ENCODE peak calls at places on chromosomes 16 and 17, in five cellular contexts. One of them, this sample, is unnamed.

GRCh38 chr17:49836111-49837030 is 11.5 kb downstream of the TAC4 start:
- DNase-seq in KG1: no peak
- DNase-seq in EH: peak; percentile 78
- DNase-seq in stimulated activated CD4-positive, alpha-beta T cell treated with anti-CD3 and anti-CD28 coated beads, Interleukin-15, amount 100 ng/mL, for 1 hour: no peak
- DNase-seq in A549: peak; percentile 68
- DNase-seq in this sample: no peak

GRCh38 chr17:80594666-80595269 is 50.1 kb downstream of the RPTOR start:
- DNase-seq in KG1: no peak
- DNase-seq in EH: no peak
- DNase-seq in stimulated activated CD4-positive, alpha-beta T cell treated with anti-CD3 and anti-CD28 coated beads, Interleukin-15, amount 100 ng/mL, for 1 hour: no peak
- DNase-seq in A549: no peak
- DNase-seq in this sample: no peak

GRCh38 chr16:970766-971581 is at the start of gene LMF1:
- DNase-seq in KG1: peak; percentile 57
- DNase-seq in EH: peak; percentile 91
- DNase-seq in stimulated activated CD4-positive, alpha-beta T cell treated with anti-CD3 and anti-CD28 coated beads, Interleukin-15, amount 100 ng/mL, for 1 hour: peak; percentile 99
- DNase-seq in A549: peak; percentile 91
- DNase-seq in this sample: peak; percentile 99

GRCh38 chr16:30922420-30922959 is 882 bp upstream of the FBXL19 start:
- DNase-seq in KG1: peak; percentile 98
- DNase-seq in EH: peak; percentile 100
- DNase-seq in stimulated activated CD4-positive, alpha-beta T cell treated with anti-CD3 and anti-CD28 coated beads, Interleukin-15, amount 100 ng/mL, for 1 hour: peak; percentile 99
- DNase-seq in A549: peak; percentile 100
- DNase-seq in this sample: peak; percentile 99

GRCh38 chr17:62995377-62995885 is 29.4 kb downstream of the TANC2 start:
- DNase-seq in KG1: peak; percentile 45
- DNase-seq in EH: peak; percentile 52
- DNase-seq in stimulated activated CD4-positive, alpha-beta T cell treated with anti-CD3 and anti-CD28 coated beads, Interleukin-15, amount 100 ng/mL, for 1 hour: no peak
- DNase-seq in A549: peak; percentile 58
- DNase-seq in this sample: peak; percentile 29

GRCh38 chr16:80852261-80852872 is 48.0 kb upstream of the CDYL2 start:
- DNase-seq in KG1: no peak
- DNase-seq in EH: peak; percentile 33
- DNase-seq in stimulated activated CD4-positive, alpha-beta T cell treated with anti-CD3 and anti-CD28 coated beads, Interleukin-15, amount 100 ng/mL, for 1 hour: no peak
- DNase-seq in A549: peak; percentile 46
- DNase-seq in this sample: peak; percentile 48

GRCh38 chr17:73647331-73647730 is 3.1 kb upstream of the SDK2 start:
- DNase-seq in KG1: no peak
- DNase-seq in EH: no peak
- DNase-seq in stimulated activated CD4-positive, alpha-beta T cell treated with anti-CD3 and anti-CD28 coated beads, Interleukin-15, amount 100 ng/mL, for 1 hour: no peak
- DNase-seq in A549: no peak
- DNase-seq in this sample: no peak

GRCh38 chr16:59773330-59773729 is 1039.2 kb upstream of the GOT2 start:
- DNase-seq in KG1: no peak
- DNase-seq in EH: no peak
- DNase-seq in stimulated activated CD4-positive, alpha-beta T cell treated with anti-CD3 and anti-CD28 coated beads, Interleukin-15, amount 100 ng/mL, for 1 hour: no peak
- DNase-seq in A549: no peak
- DNase-seq in this sample: no peak

GRCh38 chr17:78739331-78739853 is 42.7 kb downstream of the CYTH1 start:
- DNase-seq in KG1: no peak
- DNase-seq in EH: no peak
- DNase-seq in stimulated activated CD4-positive, alpha-beta T cell treated with anti-CD3 and anti-CD28 coated beads, Interleukin-15, amount 100 ng/mL, for 1 hour: no peak
- DNase-seq in A549: no peak
- DNase-seq in this sample: no peak

GRCh38 chr17:81640011-81640410 is 3.0 kb downstream of the TSPAN10 start:
- DNase-seq in KG1: no peak
- DNase-seq in EH: no peak
- DNase-seq in stimulated activated CD4-positive, alpha-beta T cell treated with anti-CD3 and anti-CD28 coated beads, Interleukin-15, amount 100 ng/mL, for 1 hour: no peak
- DNase-seq in A549: no peak
- DNase-seq in this sample: no peak

GRCh38 chr17:51761105-51761504 is 397.4 kb downstream of the CA10 start:
- DNase-seq in KG1: no peak
- DNase-seq in EH: no peak
- DNase-seq in stimulated activated CD4-positive, alpha-beta T cell treated with anti-CD3 and anti-CD28 coated beads, Interleukin-15, amount 100 ng/mL, for 1 hour: no peak
- DNase-seq in A549: no peak
- DNase-seq in this sample: no peak

GRCh38 chr16:7055443-7055842 is 277.2 kb upstream of the RBFOX1 start:
- DNase-seq in KG1: no peak
- DNase-seq in EH: no peak
- DNase-seq in stimulated activated CD4-positive, alpha-beta T cell treated with anti-CD3 and anti-CD28 coated beads, Interleukin-15, amount 100 ng/mL, for 1 hour: no peak
- DNase-seq in A549: peak; percentile 9
- DNase-seq in this sample: no peak

GRCh38 chr17:6573982-6574688 is 17.8 kb upstream of the PITPNM3 start:
- DNase-seq in KG1: no peak
- DNase-seq in EH: no peak
- DNase-seq in stimulated activated CD4-positive, alpha-beta T cell treated with anti-CD3 and anti-CD28 coated beads, Interleukin-15, amount 100 ng/mL, for 1 hour: no peak
- DNase-seq in A549: no peak
- DNase-seq in this sample: no peak

GRCh38 chr17:15513058-15513858 is 45.8 kb upstream of the CDRT4 start:
- DNase-seq in KG1: no peak
- DNase-seq in EH: peak; percentile 68
- DNase-seq in stimulated activated CD4-positive, alpha-beta T cell treated with anti-CD3 and anti-CD28 coated beads, Interleukin-15, amount 100 ng/mL, for 1 hour: no peak
- DNase-seq in A549: no peak
- DNase-seq in this sample: no peak

GRCh38 chr17:34997355-34997862 is 17.1 kb downstream of the LIG3 start:
- DNase-seq in KG1: no peak
- DNase-seq in EH: peak; percentile 80
- DNase-seq in stimulated activated CD4-positive, alpha-beta T cell treated with anti-CD3 and anti-CD28 coated beads, Interleukin-15, amount 100 ng/mL, for 1 hour: no peak
- DNase-seq in A549: no peak
- DNase-seq in this sample: no peak

GRCh38 chr16:27367463-27368357 is 34.3 kb upstream of the IL21R start:
- DNase-seq in KG1: peak; percentile 70
- DNase-seq in EH: peak; percentile 76
- DNase-seq in stimulated activated CD4-positive, alpha-beta T cell treated with anti-CD3 and anti-CD28 coated beads, Interleukin-15, amount 100 ng/mL, for 1 hour: peak; percentile 84
- DNase-seq in A549: peak; percentile 74
- DNase-seq in this sample: peak; percentile 92

GRCh38 chr16:57106767-57107166 is 14.4 kb downstream of the CPNE2 start:
- DNase-seq in KG1: no peak
- DNase-seq in EH: peak; percentile 40
- DNase-seq in stimulated activated CD4-positive, alpha-beta T cell treated with anti-CD3 and anti-CD28 coated beads, Interleukin-15, amount 100 ng/mL, for 1 hour: no peak
- DNase-seq in A549: no peak
- DNase-seq in this sample: no peak

GRCh38 chr17:5719976-5720375 is 135.7 kb upstream of the NLRP1 start:
- DNase-seq in KG1: no peak
- DNase-seq in EH: peak; percentile 16
- DNase-seq in stimulated activated CD4-positive, alpha-beta T cell treated with anti-CD3 and anti-CD28 coated beads, Interleukin-15, amount 100 ng/mL, for 1 hour: no peak
- DNase-seq in A549: no peak
- DNase-seq in this sample: no peak

GRCh38 chr17:1150863-1151685 is 28.7 kb downstream of the ABR start:
- DNase-seq in KG1: no peak
- DNase-seq in EH: no peak
- DNase-seq in stimulated activated CD4-positive, alpha-beta T cell treated with anti-CD3 and anti-CD28 coated beads, Interleukin-15, amount 100 ng/mL, for 1 hour: no peak
- DNase-seq in A549: no peak
- DNase-seq in this sample: no peak

GRCh38 chr16:1054660-1055556 is 17.6 kb upstream of the SSTR5 start:
- DNase-seq in KG1: no peak
- DNase-seq in EH: peak; percentile 50
- DNase-seq in stimulated activated CD4-positive, alpha-beta T cell treated with anti-CD3 and anti-CD28 coated beads, Interleukin-15, amount 100 ng/mL, for 1 hour: no peak
- DNase-seq in A549: peak; percentile 57
- DNase-seq in this sample: peak; percentile 71

GRCh38 chr17:40540448-40540847 is 24.8 kb downstream of the CCR7 start:
- DNase-seq in KG1: no peak
- DNase-seq in EH: no peak
- DNase-seq in stimulated activated CD4-positive, alpha-beta T cell treated with anti-CD3 and anti-CD28 coated beads, Interleukin-15, amount 100 ng/mL, for 1 hour: peak; percentile 24
- DNase-seq in A549: no peak
- DNase-seq in this sample: peak; percentile 85

GRCh38 chr16:79278506-79278905 is 322.0 kb downstream of the MAF start:
- DNase-seq in KG1: no peak
- DNase-seq in EH: no peak
- DNase-seq in stimulated activated CD4-positive, alpha-beta T cell treated with anti-CD3 and anti-CD28 coated beads, Interleukin-15, amount 100 ng/mL, for 1 hour: peak; percentile 23
- DNase-seq in A549: no peak
- DNase-seq in this sample: peak; percentile 77

GRCh38 chr17:81902023-81902652 is at the start of gene NPB:
- DNase-seq in KG1: no peak
- DNase-seq in EH: peak; percentile 42
- DNase-seq in stimulated activated CD4-positive, alpha-beta T cell treated with anti-CD3 and anti-CD28 coated beads, Interleukin-15, amount 100 ng/mL, for 1 hour: no peak
- DNase-seq in A549: no peak
- DNase-seq in this sample: no peak

GRCh38 chr17:32487460-32488176 is 825 bp downstream of the CDK5R1 start:
- DNase-seq in KG1: no peak
- DNase-seq in EH: peak; percentile 33
- DNase-seq in stimulated activated CD4-positive, alpha-beta T cell treated with anti-CD3 and anti-CD28 coated beads, Interleukin-15, amount 100 ng/mL, for 1 hour: no peak
- DNase-seq in A549: peak; percentile 31
- DNase-seq in this sample: no peak

GRCh38 chr16:72963921-72964320 is 84.0 kb downstream of the ZFHX3 start:
- DNase-seq in KG1: no peak
- DNase-seq in EH: peak; percentile 79
- DNase-seq in stimulated activated CD4-positive, alpha-beta T cell treated with anti-CD3 and anti-CD28 coated beads, Interleukin-15, amount 100 ng/mL, for 1 hour: no peak
- DNase-seq in A549: no peak
- DNase-seq in this sample: no peak

GRCh38 chr16:24539850-24540484 is 601 bp downstream of the RBBP6 start:
- DNase-seq in KG1: no peak
- DNase-seq in EH: peak; percentile 53
- DNase-seq in stimulated activated CD4-positive, alpha-beta T cell treated with anti-CD3 and anti-CD28 coated beads, Interleukin-15, amount 100 ng/mL, for 1 hour: no peak
- DNase-seq in A549: peak; percentile 52
- DNase-seq in this sample: peak; percentile 66

GRCh38 chr17:4182043-4182442 is 39.0 kb downstream of the CYB5D2 start:
- DNase-seq in KG1: no peak
- DNase-seq in EH: no peak
- DNase-seq in stimulated activated CD4-positive, alpha-beta T cell treated with anti-CD3 and anti-CD28 coated beads, Interleukin-15, amount 100 ng/mL, for 1 hour: no peak
- DNase-seq in A549: no peak
- DNase-seq in this sample: no peak

GRCh38 chr17:19017401-19017800 is 12.8 kb upstream of the FAM83G start:
- DNase-seq in KG1: no peak
- DNase-seq in EH: no peak
- DNase-seq in stimulated activated CD4-positive, alpha-beta T cell treated with anti-CD3 and anti-CD28 coated beads, Interleukin-15, amount 100 ng/mL, for 1 hour: no peak
- DNase-seq in A549: no peak
- DNase-seq in this sample: no peak

GRCh38 chr17:4009164-4009785 is 45.0 kb upstream of the ATP2A3 start:
- DNase-seq in KG1: no peak
- DNase-seq in EH: no peak
- DNase-seq in stimulated activated CD4-positive, alpha-beta T cell treated with anti-CD3 and anti-CD28 coated beads, Interleukin-15, amount 100 ng/mL, for 1 hour: no peak
- DNase-seq in A549: no peak
- DNase-seq in this sample: no peak

GRCh38 chr16:85652431-85653221 is 36.1 kb downstream of the GINS2 start:
- DNase-seq in KG1: no peak
- DNase-seq in EH: peak; percentile 72
- DNase-seq in stimulated activated CD4-positive, alpha-beta T cell treated with anti-CD3 and anti-CD28 coated beads, Interleukin-15, amount 100 ng/mL, for 1 hour: no peak
- DNase-seq in A549: peak; percentile 62
- DNase-seq in this sample: peak; percentile 42

GRCh38 chr17:50447870-50448573 is 20.7 kb downstream of the CHAD start:
- DNase-seq in KG1: no peak
- DNase-seq in EH: no peak
- DNase-seq in stimulated activated CD4-positive, alpha-beta T cell treated with anti-CD3 and anti-CD28 coated beads, Interleukin-15, amount 100 ng/mL, for 1 hour: no peak
- DNase-seq in A549: peak; percentile 53
- DNase-seq in this sample: no peak

GRCh38 chr17:45225964-45226530 is 4.4 kb downstream of the FMNL1 start:
- DNase-seq in KG1: peak; percentile 95
- DNase-seq in EH: no peak
- DNase-seq in stimulated activated CD4-positive, alpha-beta T cell treated with anti-CD3 and anti-CD28 coated beads, Interleukin-15, amount 100 ng/mL, for 1 hour: peak; percentile 90
- DNase-seq in A549: peak; percentile 40
- DNase-seq in this sample: peak; percentile 97

GRCh38 chr17:5121186-5121841 is 5.5 kb downstream of the USP6 start:
- DNase-seq in KG1: no peak
- DNase-seq in EH: no peak
- DNase-seq in stimulated activated CD4-positive, alpha-beta T cell treated with anti-CD3 and anti-CD28 coated beads, Interleukin-15, amount 100 ng/mL, for 1 hour: no peak
- DNase-seq in A549: no peak
- DNase-seq in this sample: no peak

GRCh38 chr16:89007371-89008249 is 30.6 kb upstream of the CBFA2T3 start:
- DNase-seq in KG1: no peak
- DNase-seq in EH: no peak
- DNase-seq in stimulated activated CD4-positive, alpha-beta T cell treated with anti-CD3 and anti-CD28 coated beads, Interleukin-15, amount 100 ng/mL, for 1 hour: no peak
- DNase-seq in A549: no peak
- DNase-seq in this sample: no peak

GRCh38 chr17:40095944-40096791 is 4.2 kb downstream of the NR1D1 start:
- DNase-seq in KG1: no peak
- DNase-seq in EH: peak; percentile 34
- DNase-seq in stimulated activated CD4-positive, alpha-beta T cell treated with anti-CD3 and anti-CD28 coated beads, Interleukin-15, amount 100 ng/mL, for 1 hour: peak; percentile 59
- DNase-seq in A549: no peak
- DNase-seq in this sample: peak; percentile 84

GRCh38 chr16:57277586-57277985 is 6.9 kb downstream of the PLLP start:
- DNase-seq in KG1: peak; percentile 8
- DNase-seq in EH: peak; percentile 76
- DNase-seq in stimulated activated CD4-positive, alpha-beta T cell treated with anti-CD3 and anti-CD28 coated beads, Interleukin-15, amount 100 ng/mL, for 1 hour: no peak
- DNase-seq in A549: peak; percentile 36
- DNase-seq in this sample: peak; percentile 69

GRCh38 chr17:27578718-27579085 is 52.3 kb upstream of the LGALS9 start:
- DNase-seq in KG1: no peak
- DNase-seq in EH: no peak
- DNase-seq in stimulated activated CD4-positive, alpha-beta T cell treated with anti-CD3 and anti-CD28 coated beads, Interleukin-15, amount 100 ng/mL, for 1 hour: no peak
- DNase-seq in A549: no peak
- DNase-seq in this sample: peak; percentile 79

This sample was measured in stimulated activated CD8-positive, alpha-beta memory T cell treated with anti-CD3 and anti-CD28 coated beads, Interleukin-4, amount 100 ng/mL, for 48 hours.